ENCODE peak calls at places on chromosomes 16 and 17, in six cellular contexts. J is activated CD4-positive, CD25-positive, alpha-beta regulatory T cell treated with anti-CD3 and anti-CD28 coated beads, Interleukin-2, amount 50 U/mL, for 72 hours; L is mesendoderm; V is GM20000; F is prostate gland; H is head of caudate nucleus. P is an unnamed sample.

GRCh38 chr16:24036614-24037013 is 200.8 kb downstream of the PRKCB start:
- DNase-seq in J (no peak), V (peak; percentile 55), F (peak; percentile 19), H (peak; percentile 32), L (peak; percentile 50), P (peak; percentile 74)

GRCh38 chr17:2264023-2264860 is 39.3 kb downstream of the SMG6 start:
- DNase-seq in H (no peak), J (no peak), F (no peak), L (no peak), V (no peak), P (no peak)

GRCh38 chr17:4947411-4948165 is 742 bp downstream of the PFN1 start:
- DNase-seq in H (peak; percentile 44), J (peak; percentile 79), L (peak; percentile 82), F (peak; percentile 33), V (peak; percentile 81), P (peak; percentile 66)

GRCh38 chr17:31598388-31598760 is 206.9 kb downstream of the RAB11FIP4 start:
- DNase-seq in V (no peak), H (no peak), L (no peak), F (no peak), J (no peak), P (no peak)

GRCh38 chr16:13543850-13544249 is 376.1 kb upstream of the ERCC4 start:
- DNase-seq in J (no peak), L (peak; percentile 61), H (no peak), V (no peak), F (no peak), P (no peak)

GRCh38 chr16:57299009-57299718 is 14.7 kb upstream of the PLLP start:
- DNase-seq in F (no peak), J (no peak), V (no peak), L (no peak), H (no peak), P (no peak)

GRCh38 chr17:14068542-14069250 is 608 bp upstream of the COX10 start:
- DNase-seq in J (no peak), V (no peak), F (no peak), L (no peak), H (no peak), P (no peak)

GRCh38 chr17:65249774-65250173 is 112.6 kb downstream of the RGS9 start:
- DNase-seq in H (no peak), L (peak; percentile 19), J (no peak), F (no peak), V (no peak), P (no peak)

GRCh38 chr17:50853015-50853615 is 13.0 kb downstream of the TOB1 start:
- DNase-seq in F (no peak), H (no peak), L (no peak), J (no peak), V (no peak), P (no peak)

GRCh38 chr17:48578616-48579560 is 738 bp upstream of the HOXB4 start:
- DNase-seq in V (no peak), J (no peak), F (no peak), L (no peak), H (no peak), P (peak; percentile 67)

GRCh38 chr17:4433515-4434031 is at the start of gene SPNS3:
- DNase-seq in J (peak; percentile 38), L (no peak), F (no peak), H (no peak), V (no peak), P (no peak)

GRCh38 chr17:45270828-45271418 is 9.0 kb upstream of the SPATA32 start:
- DNase-seq in H (no peak), J (peak; percentile 60), V (no peak), L (peak; percentile 40), F (no peak), P (no peak)

GRCh38 chr17:46935658-46936266 is 12.8 kb downstream of the GOSR2 start:
- DNase-seq in F (no peak), H (no peak), L (peak; percentile 76), V (no peak), J (no peak), P (no peak)

GRCh38 chr17:66365903-66366302 is 63.5 kb downstream of the PRKCA start:
- DNase-seq in V (no peak), F (no peak), J (no peak), L (no peak), H (no peak), P (no peak)

GRCh38 chr16:66515543-66516171 is 34.3 kb downstream of the TK2 start:
- DNase-seq in V (no peak), F (no peak), L (peak; percentile 55), J (no peak), H (no peak), P (no peak)

GRCh38 chr16:30355144-30355953 is at the start of gene CD2BP2:
- DNase-seq in L (peak; percentile 100), F (peak; percentile 97), V (peak; percentile 94), H (peak; percentile 95), J (peak; percentile 85), P (peak; percentile 96)

GRCh38 chr16:85061566-85061965 is 34.0 kb downstream of the KIAA0513 start:
- DNase-seq in J (no peak), L (no peak), V (no peak), F (no peak), H (peak; percentile 42), P (no peak)

GRCh38 chr16:48580925-48581500 is 29.0 kb downstream of the N4BP1 start:
- DNase-seq in V (no peak), L (no peak), F (no peak), J (no peak), H (no peak), P (no peak)

GRCh38 chr16:7843196-7843595 is 510.6 kb downstream of the RBFOX1 start:
- DNase-seq in V (no peak), F (no peak), J (no peak), L (no peak), H (peak; percentile 6), P (peak; percentile 58)

GRCh38 chr16:21184834-21185233 is 26.4 kb downstream of the LDAF1 start:
- DNase-seq in J (peak; percentile 40), H (no peak), F (no peak), V (no peak), L (peak; percentile 19), P (no peak)

GRCh38 chr17:18250708-18251107 is 7.8 kb downstream of the FLII start:
- DNase-seq in H (no peak), J (no peak), V (no peak), L (no peak), F (no peak), P (no peak)

GRCh38 chr17:34981538-34982241 is 1.4 kb downstream of the LIG3 start:
- DNase-seq in J (no peak), L (peak; percentile 28), V (no peak), H (no peak), F (no peak), P (peak; percentile 47)

GRCh38 chr16:31471875-31472558 is at the start of gene TGFB1I1:
- DNase-seq in J (no peak), H (no peak), V (peak; percentile 67), F (no peak), L (peak; percentile 63), P (no peak)

GRCh38 chr16:19718624-19718965 is 524 bp downstream of the IQCK start:
- DNase-seq in J (no peak), H (no peak), L (peak; percentile 55), V (no peak), F (no peak), P (no peak)

GRCh38 chr16:4787627-4788482 is at the start of gene SEPTIN12:
- DNase-seq in L (peak; percentile 56), F (no peak), H (no peak), J (no peak), V (no peak), P (peak; percentile 38)

GRCh38 chr16:84501077-84501735 is 3.3 kb downstream of the MEAK7 start:
- DNase-seq in V (no peak), L (no peak), J (no peak), F (no peak), H (no peak), P (no peak)

GRCh38 chr16:51540259-51540658 is 389.2 kb upstream of the SALL1 start:
- DNase-seq in V (no peak), L (no peak), H (no peak), J (no peak), F (no peak), P (no peak)

P was measured in retina.